ENCODE peak calls at places on chromosomes 11 and 22, in eight cellular contexts. R is endothelial cell, T is GM12865, W is Panc1, E is tibial nerve, S is cardiac muscle cell, F is AG09319, N is psoas muscle. K is an unnamed sample.

GRCh38 chr11:27317751-27318150 is 45.3 kb downstream of the CCDC34 start:
- DNase-seq in R (no peak), T (no peak), W (no peak), E (no peak), S (peak), F (no peak), N (no peak), K (no peak)

GRCh38 chr11:25453471-25453870 is 878.5 kb upstream of the ANO3 start:
- DNase-seq in R (no peak), T (no peak), W (no peak), E (no peak), S (no peak), F (no peak), N (no peak), K (no peak)

GRCh38 chr11:115396533-115396932 is 107.7 kb downstream of the CADM1 start:
- DNase-seq in R (no peak), T (no peak), W (no peak), E (no peak), S (no peak), F (no peak), N (no peak), K (no peak)

GRCh38 chr11:76759092-76759491 is 24.1 kb upstream of the TSKU start:
- DNase-seq in R (no peak), T (no peak), W (no peak), E (no peak), S (no peak), F (no peak), N (no peak), K (no peak)

GRCh38 chr11:125224391-125225015 is 60.0 kb downstream of the PKNOX2 start:
- DNase-seq in R (peak), T (no peak), W (no peak), E (peak), S (peak), F (no peak), N (no peak), K (no peak)

GRCh38 chr11:26626346-26626745 is 54.3 kb upstream of the MUC15 start:
- DNase-seq in R (no peak), T (no peak), W (no peak), E (no peak), S (peak), F (no peak), N (no peak), K (no peak)

GRCh38 chr11:68331338-68331947 is 19.1 kb downstream of the LRP5 start:
- DNase-seq in R (no peak), T (no peak), W (no peak), E (no peak), S (peak), F (no peak), N (no peak), K (no peak)

GRCh38 chr11:60161766-60162165 is 21.1 kb downstream of the MS4A6A start:
- DNase-seq in R (no peak), T (no peak), W (no peak), E (no peak), S (no peak), F (no peak), N (no peak), K (no peak)

GRCh38 chr11:108973402-108974119 is 308.7 kb downstream of the DDX10 start:
- DNase-seq in R (no peak), T (no peak), W (peak), E (no peak), S (peak), F (no peak), N (no peak), K (no peak)

GRCh38 chr22:26891431-26891830 is 234.0 kb downstream of the MIAT start:
- DNase-seq in R (no peak), T (no peak), W (no peak), E (no peak), S (no peak), F (no peak), N (no peak), K (no peak)

GRCh38 chr11:7578276-7578955 is 64.6 kb downstream of the PPFIBP2 start:
- DNase-seq in R (no peak), T (no peak), W (no peak), E (no peak), S (no peak), F (no peak), N (no peak), K (no peak)

GRCh38 chr11:91730071-91730470 is 494.5 kb upstream of the FAT3 start:
- DNase-seq in R (no peak), T (no peak), W (no peak), E (no peak), S (no peak), F (no peak), N (no peak), K (no peak)

GRCh38 chr11:73907191-73907590 is 30.4 kb downstream of the PAAF1 start:
- DNase-seq in R (no peak), T (peak), W (no peak), E (no peak), S (peak), F (no peak), N (peak), K (no peak)

GRCh38 chr11:112614605-112615004 is 346.6 kb upstream of the NCAM1 start:
- DNase-seq in R (no peak), T (no peak), W (no peak), E (no peak), S (no peak), F (no peak), N (no peak), K (no peak)

GRCh38 chr22:20093437-20093836 is 13.4 kb downstream of the DGCR8 start:
- DNase-seq in R (no peak), T (no peak), W (no peak), E (no peak), S (no peak), F (no peak), N (peak), K (no peak)

GRCh38 chr22:17695986-17696385 is 57.4 kb downstream of the BCL2L13 start:
- DNase-seq in R (no peak), T (no peak), W (no peak), E (no peak), S (no peak), F (no peak), N (no peak), K (no peak)

GRCh38 chr11:24496371-24496727 is 504 bp upstream of the LUZP2 start:
- DNase-seq in R (no peak), T (no peak), W (no peak), E (no peak), S (peak), F (no peak), N (no peak), K (no peak)

GRCh38 chr11:13009921-13010736 is 1.0 kb downstream of the RASSF10 start:
- DNase-seq in R (peak), T (no peak), W (no peak), E (no peak), S (peak), F (no peak), N (peak), K (peak)

GRCh38 chr11:47948137-47948536 is 32.2 kb upstream of the PTPRJ start:
- DNase-seq in R (no peak), T (no peak), W (no peak), E (no peak), S (peak), F (no peak), N (no peak), K (no peak)

GRCh38 chr22:31036671-31037550 is 44.2 kb upstream of the SMTN start:
- DNase-seq in R (no peak), T (no peak), W (no peak), E (no peak), S (peak), F (no peak), N (no peak), K (no peak)

GRCh38 chr11:46315033-46315738 is 32.1 kb upstream of the DGKZ start:
- DNase-seq in R (peak), T (peak), W (peak), E (peak), S (peak), F (no peak), N (peak), K (no peak)

GRCh38 chr11:58395581-58395980 is 11.1 kb downstream of the OR5B3 start:
- DNase-seq in R (no peak), T (no peak), W (no peak), E (no peak), S (no peak), F (no peak), N (no peak), K (no peak)

GRCh38 chr11:92728628-92729027 is 240.8 kb upstream of the MTNR1B start:
- DNase-seq in R (no peak), T (no peak), W (no peak), E (no peak), S (no peak), F (no peak), N (no peak), K (no peak)

GRCh38 chr11:71062199-71062598 is 190.2 kb downstream of the SHANK2 start:
- DNase-seq in R (no peak), T (no peak), W (no peak), E (no peak), S (no peak), F (no peak), N (no peak), K (no peak)

GRCh38 chr11:64219755-64220154 is 6.2 kb downstream of the TRPT1 start:
- DNase-seq in R (no peak), T (peak), W (no peak), E (no peak), S (no peak), F (no peak), N (no peak), K (no peak)

GRCh38 chr22:21448627-21449416 is 18.4 kb upstream of the TMEM191C start:
- DNase-seq in R (peak), T (no peak), W (no peak), E (peak), S (no peak), F (no peak), N (peak), K (peak)

GRCh38 chr11:69925366-69926196 is 106.4 kb upstream of the FGF3 start:
- DNase-seq in R (no peak), T (no peak), W (no peak), E (no peak), S (no peak), F (no peak), N (peak), K (no peak)

GRCh38 chr11:67438121-67438902 is 830 bp upstream of the PTPRCAP start:
- DNase-seq in R (no peak), T (peak), W (no peak), E (no peak), S (no peak), F (no peak), N (peak), K (no peak)

GRCh38 chr11:115761348-115761747 is 257.1 kb upstream of the CADM1 start:
- DNase-seq in R (no peak), T (no peak), W (no peak), E (no peak), S (no peak), F (no peak), N (no peak), K (no peak)

GRCh38 chr22:46957521-46957920 is 195.1 kb downstream of the TBC1D22A start:
- DNase-seq in R (no peak), T (no peak), W (no peak), E (no peak), S (no peak), F (no peak), N (peak), K (no peak)

GRCh38 chr22:46652081-46652929 is 32.1 kb downstream of the GRAMD4 start:
- DNase-seq in R (no peak), T (no peak), W (no peak), E (no peak), S (peak), F (no peak), N (peak), K (no peak)

GRCh38 chr11:77876045-77876444 is 55.1 kb downstream of the AAMDC start:
- DNase-seq in R (no peak), T (no peak), W (no peak), E (no peak), S (no peak), F (no peak), N (no peak), K (no peak)

GRCh38 chr22:39444247-39444800 is 12.5 kb upstream of the MGAT3 start:
- DNase-seq in R (no peak), T (no peak), W (no peak), E (no peak), S (no peak), F (no peak), N (no peak), K (no peak)

GRCh38 chr22:33472462-33473344 is 414.5 kb upstream of the SYN3 start:
- DNase-seq in R (no peak), T (peak), W (no peak), E (no peak), S (no peak), F (no peak), N (no peak), K (no peak)

GRCh38 chr11:110599207-110599606 is 113.0 kb downstream of the ARHGAP20 start:
- DNase-seq in R (no peak), T (no peak), W (no peak), E (no peak), S (no peak), F (no peak), N (no peak), K (no peak)

GRCh38 chr22:21850660-21851059 is 16.8 kb downstream of the MAPK1 start:
- DNase-seq in R (no peak), T (no peak), W (no peak), E (no peak), S (no peak), F (no peak), N (no peak), K (no peak)

GRCh38 chr11:115959098-115959497 is 454.9 kb upstream of the CADM1 start:
- DNase-seq in R (no peak), T (no peak), W (no peak), E (no peak), S (no peak), F (no peak), N (no peak), K (no peak)

GRCh38 chr11:103582351-103582909 is 454.0 kb upstream of the DDI1 start:
- DNase-seq in R (no peak), T (no peak), W (no peak), E (no peak), S (no peak), F (no peak), N (no peak), K (no peak)

GRCh38 chr11:16876840-16877239 is 137.4 kb downstream of the PLEKHA7 start:
- DNase-seq in R (no peak), T (no peak), W (no peak), E (no peak), S (no peak), F (no peak), N (no peak), K (no peak)

GRCh38 chr11:14248577-14248976 is 110.4 kb downstream of the RRAS2 start:
- DNase-seq in R (peak), T (peak), W (no peak), E (no peak), S (no peak), F (no peak), N (no peak), K (no peak)

DNA sequence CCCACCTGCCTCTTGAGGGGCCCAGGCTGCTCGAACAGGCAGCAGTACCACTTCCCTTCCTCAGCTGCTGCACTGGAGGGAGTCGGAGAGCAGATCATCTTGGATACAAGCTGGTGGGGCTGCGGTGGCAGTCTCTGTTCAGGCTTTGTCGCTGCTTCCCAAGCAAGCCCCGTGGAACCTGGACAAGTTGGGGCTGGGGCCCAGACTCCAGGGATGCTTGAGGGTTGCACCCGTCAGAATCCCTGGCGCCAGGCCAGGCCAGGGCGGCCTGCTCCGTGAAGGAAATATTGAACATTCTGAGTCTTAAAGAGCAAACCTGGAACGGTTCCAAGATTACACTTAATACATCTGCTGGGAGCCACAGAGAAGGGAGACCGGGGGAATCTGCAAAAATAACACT is 310.1 kb upstream of the SORL1-AS1 start:
- DNase-seq in R (no peak), T (no peak), W (no peak), E (no peak), S (peak), F (no peak), N (peak), K (peak)
- TF ChIP-seq CTCF in R (no peak), T (no peak), W (no peak), E (no peak), S (no peak), F (no peak), N (no peak), K (no peak)

DNA sequence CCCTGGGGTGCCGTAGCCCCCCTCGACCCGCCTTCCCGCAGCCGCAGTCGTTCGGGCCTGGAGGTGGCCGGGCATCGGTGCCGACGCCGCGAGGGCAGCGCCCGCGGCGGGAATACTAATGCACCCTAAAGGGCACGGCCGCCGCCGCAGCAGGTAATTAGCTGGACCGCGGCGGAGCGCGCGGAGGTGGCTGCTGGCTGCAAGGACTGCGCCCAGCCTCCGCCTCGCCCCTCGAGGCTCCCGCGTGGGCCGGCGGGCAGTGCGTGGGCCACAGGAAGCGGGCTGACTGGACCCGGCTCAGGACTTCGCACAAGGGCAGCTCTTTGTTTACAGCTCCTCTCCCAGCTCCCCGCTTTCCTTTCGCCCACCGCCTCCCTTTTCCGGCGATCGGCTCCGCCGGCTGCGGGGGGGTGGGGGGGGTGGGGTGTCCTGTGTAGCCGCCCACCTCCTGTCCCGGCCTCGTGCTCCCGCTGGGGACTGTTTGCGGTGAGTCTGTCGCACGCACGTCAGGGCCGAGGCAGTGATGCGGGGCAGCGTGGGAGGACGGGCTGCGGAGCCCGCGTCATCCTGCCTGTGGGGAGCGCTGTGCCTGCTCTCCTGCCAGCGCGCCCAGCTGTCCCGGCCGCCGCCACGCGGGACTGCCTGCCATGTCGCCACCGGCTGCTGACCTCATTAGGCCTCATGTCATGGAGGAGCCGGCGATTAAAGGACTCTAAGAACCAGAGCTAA is 53.2 kb downstream of the GRIK4 start:
- DNase-seq in R (peak), T (peak), W (no peak), E (no peak), S (peak), F (no peak), N (peak), K (no peak)
- TF ChIP-seq CTCF in R (no peak), T (peak), W (no peak), E (no peak), S (peak), F (no peak), N (no peak), K (peak)

DNA sequence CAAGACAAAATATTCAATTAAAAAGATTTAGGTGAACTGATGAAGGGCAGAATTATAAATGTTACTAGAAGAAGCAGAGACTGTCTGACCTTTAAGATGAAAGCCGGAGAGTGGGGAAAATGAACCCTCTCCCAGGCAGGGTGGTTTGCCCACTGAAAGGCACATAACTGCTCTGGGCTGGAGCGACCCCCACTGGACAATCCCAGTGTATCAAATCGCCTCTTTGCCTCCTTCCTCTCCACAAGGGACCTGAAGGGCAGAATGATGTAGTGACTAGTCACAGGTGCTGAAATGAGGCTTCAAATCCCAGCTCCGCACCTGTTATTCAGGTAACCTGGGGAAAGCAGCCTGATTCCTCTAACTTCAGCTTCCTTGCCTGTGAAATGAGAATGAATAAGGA is 69.0 kb downstream of the EFCAB6 start:
- DNase-seq in R (peak), T (no peak), W (no peak), E (no peak), S (no peak), F (no peak), N (no peak), K (no peak)
- TF ChIP-seq CTCF in R (peak), T (peak), W (peak), E (no peak), S (peak), F (peak), N (no peak), K (peak)

GRCh38 chr11:121131656-121132055 is 30.6 kb downstream of the TECTA start:
- DNase-seq in R (no peak), T (no peak), W (no peak), E (no peak), S (no peak), F (no peak), N (no peak), K (no peak)
- TF ChIP-seq CTCF in R (no peak), T (no peak), W (no peak), E (no peak), S (no peak), F (no peak), N (no peak), K (no peak)

GRCh38 chr22:24144471-24145115 is 36.7 kb upstream of the SUSD2 start:
- DNase-seq in R (no peak), T (no peak), W (no peak), E (no peak), S (no peak), F (no peak), N (no peak), K (no peak)

GRCh38 chr22:24147666-24148065 is 33.6 kb upstream of the SUSD2 start:
- DNase-seq in R (no peak), T (no peak), W (no peak), E (no peak), S (no peak), F (no peak), N (no peak), K (no peak)

GRCh38 chr22:24146791-24147353 is 34.4 kb upstream of the SUSD2 start:
- DNase-seq in R (no peak), T (no peak), W (no peak), E (no peak), S (peak), F (peak), N (no peak), K (no peak)

GRCh38 chr22:24145446-24146189 is 35.7 kb upstream of the SUSD2 start:
- DNase-seq in R (no peak), T (no peak), W (no peak), E (no peak), S (no peak), F (no peak), N (no peak), K (no peak)

DNA sequence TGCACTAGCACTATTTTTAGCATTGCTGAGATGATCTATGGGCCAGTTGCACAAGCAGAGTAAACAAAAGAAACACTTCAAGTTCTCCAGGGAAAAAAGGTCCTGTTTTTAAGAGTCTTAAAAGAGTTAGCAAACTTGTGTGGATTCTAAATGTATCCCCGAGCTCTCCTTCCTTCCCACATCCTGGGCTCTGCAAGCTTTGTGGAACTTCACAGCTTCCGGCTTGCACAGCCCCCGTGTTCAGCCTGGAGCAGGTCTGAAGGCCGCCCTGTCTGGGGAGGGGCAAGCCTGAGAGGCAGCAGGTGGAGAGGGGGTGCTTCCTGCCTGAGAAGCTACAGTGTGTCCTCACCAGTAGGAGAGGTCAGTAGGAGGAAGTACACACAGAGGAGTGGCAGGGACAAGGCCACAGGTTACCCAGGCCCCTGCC is 35.1 kb upstream of the SUSD2 start:
- DNase-seq in R (peak), T (peak), W (no peak), E (no peak), S (peak), F (peak), N (peak), K (no peak)
- TF ChIP-seq CTCF in R (no peak), T (no peak), W (no peak), E (no peak), S (no peak), F (no peak), N (no peak), K (no peak)

K was measured in type B pancreatic cell.